ENCODE peak calls at places on chromosomes 4 and X, in nine cellular contexts. L is GM23248, S is neural progenitor cell, Q is PC-3, N is hepatocyte, Y is SK-N-SH, H is OCI-LY7, R is MM.1S, B is HCT116. V is an unnamed sample.

GRCh38 chr4:10773656-10774055 is 89.1 kb upstream of the CLNK start:
- DNase-seq in L (no peak), S (no peak), Q (no peak), N (no peak), Y (no peak), H (no peak), R (no peak), B (no peak), V (no peak)

GRCh38 chrX:81564851-81565250 is 362.9 kb downstream of the SH3BGRL start:
- DNase-seq in L (no peak), S (no peak), Q (no peak), N (no peak), Y (no peak), H (no peak), R (no peak), B (no peak), V (peak; percentile 1)

GRCh38 chr4:88062843-88063242 is 55.4 kb downstream of the PKD2 start:
- DNase-seq in L (no peak), S (no peak), Q (no peak), N (peak; percentile 18), Y (no peak), H (no peak), R (no peak), B (no peak), V (no peak)

GRCh38 chr4:73194064-73194463 is 64.5 kb downstream of the ANKRD17 start:
- DNase-seq in L (no peak), S (no peak), Q (peak; percentile 40), N (no peak), Y (no peak), H (no peak), R (no peak), B (no peak), V (no peak)

GRCh38 chrX:45077748-45078424 is 122.8 kb downstream of the DIPK2B start:
- DNase-seq in L (no peak), S (no peak), Q (no peak), N (no peak), Y (no peak), H (no peak), R (peak; percentile 59), B (no peak), V (no peak)

GRCh38 chr4:130849985-130850632 is 1754.2 kb downstream of the C4orf33 start:
- DNase-seq in L (no peak), S (no peak), Q (no peak), N (peak; percentile 10), Y (peak; percentile 1), H (no peak), R (no peak), B (no peak), V (no peak)

GRCh38 chr4:140112576-140112975 is 41.4 kb downstream of the MAML3 start:
- DNase-seq in L (peak; percentile 62), S (no peak), Q (no peak), N (no peak), Y (no peak), H (no peak), R (no peak), B (no peak), V (no peak)

GRCh38 chr4:183961772-183962171 is 56.7 kb downstream of the STOX2 start:
- DNase-seq in L (no peak), S (peak; percentile 49), Q (no peak), N (no peak), Y (no peak), H (no peak), R (no peak), B (no peak), V (peak; percentile 49)

GRCh38 chr4:55608591-55608990 is 16.5 kb upstream of the PDCL2 start:
- DNase-seq in L (no peak), S (no peak), Q (no peak), N (no peak), Y (no peak), H (no peak), R (no peak), B (no peak), V (no peak)

GRCh38 chrX:133413218-133413925 is 1.9 kb downstream of the GPC4 start:
- DNase-seq in L (no peak), S (peak; percentile 45), Q (no peak), N (no peak), Y (peak; percentile 36), H (no peak), R (no peak), B (no peak), V (peak; percentile 9)

GRCh38 chr4:38210396-38211114 is 250.4 kb downstream of the PTTG2 start:
- DNase-seq in L (peak; percentile 21), S (no peak), Q (no peak), N (no peak), Y (no peak), H (no peak), R (no peak), B (no peak), V (peak; percentile 25)

GRCh38 chr4:159048166-159048886 is 54.6 kb upstream of the RAPGEF2 start:
- DNase-seq in L (peak; percentile 85), S (peak; percentile 57), Q (peak; percentile 34), N (peak; percentile 69), Y (peak; percentile 48), H (no peak), R (no peak), B (no peak), V (peak; percentile 63)

GRCh38 chr4:13765535-13765934 is 138.0 kb upstream of the BOD1L1 start:
- DNase-seq in L (no peak), S (no peak), Q (peak; percentile 24), N (no peak), Y (no peak), H (no peak), R (no peak), B (no peak), V (no peak)

GRCh38 chrX:50402886-50403285 is 67.7 kb downstream of the DGKK start:
- DNase-seq in L (no peak), S (no peak), Q (no peak), N (no peak), Y (no peak), H (no peak), R (no peak), B (no peak), V (no peak)

DNA sequence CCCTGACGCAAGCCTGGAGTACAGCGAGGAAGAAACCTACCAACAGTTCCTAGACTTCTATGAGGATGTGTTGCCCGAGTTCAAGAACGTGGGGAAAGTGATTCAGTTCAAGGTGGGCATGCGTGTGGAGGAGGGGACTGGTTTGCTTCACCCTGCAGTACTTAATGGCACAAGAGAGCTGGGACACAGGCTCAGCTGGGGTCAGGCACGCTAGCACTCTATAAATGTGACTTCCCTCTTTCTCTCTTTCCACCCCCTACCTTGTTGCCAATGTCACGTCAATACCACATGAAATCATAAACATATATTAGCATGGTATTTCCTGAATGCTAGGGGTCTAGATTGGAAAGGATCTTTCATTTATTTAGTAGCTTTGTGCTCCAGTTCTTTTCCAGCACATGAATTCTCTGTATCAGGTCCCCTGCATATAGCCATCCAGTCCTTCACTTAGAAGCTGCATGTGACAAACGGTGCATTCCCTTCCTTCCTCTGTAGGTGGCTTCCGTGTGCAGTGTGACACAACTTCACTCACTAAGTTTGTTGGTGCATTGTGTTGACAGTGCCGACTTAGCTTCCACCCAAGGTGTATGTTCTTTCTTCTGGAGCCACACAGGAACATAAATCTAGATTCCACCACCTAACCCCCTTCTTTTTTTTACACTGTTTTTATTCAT is 25.6 kb downstream of the ZRSR2 start:
- DNase-seq in L (peak; percentile 31), S (peak; percentile 66), Q (peak; percentile 50), N (peak; percentile 68), Y (peak; percentile 59), H (peak; percentile 31), R (peak; percentile 37), B (peak; percentile 3), V (peak; percentile 63)
- TF ChIP-seq EZH2phosphoT487 in L (no peak), S (no peak), Q (no peak), N (no peak), Y (no peak), H (no peak), R (no peak), B (no peak), V (no peak)

GRCh38 chr4:41009411-41009810 is 204.9 kb downstream of the APBB2 start:
- DNase-seq in L (peak; percentile 82), S (no peak), Q (peak; percentile 81), N (no peak), Y (no peak), H (no peak), R (no peak), B (no peak), V (no peak)

DNA sequence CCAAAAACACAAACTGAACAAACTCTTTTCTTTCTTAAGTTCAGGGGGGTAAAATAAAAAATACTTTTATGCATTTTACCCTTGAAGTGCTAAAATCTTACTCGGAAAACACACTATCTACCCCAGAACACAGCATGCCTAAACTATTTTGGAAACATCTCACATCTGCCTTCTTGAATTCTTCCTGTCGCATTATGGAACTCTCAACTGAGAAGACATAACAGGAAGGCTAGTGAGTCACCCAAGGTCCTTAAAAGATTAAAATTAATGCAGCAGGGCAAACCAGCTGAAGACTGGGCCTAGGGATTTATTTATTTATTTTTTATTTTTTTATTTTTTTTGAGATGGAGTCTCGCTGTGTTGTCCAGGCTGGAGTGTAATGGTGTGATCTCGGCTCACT is 208.2 kb downstream of the APBB2 start:
- DNase-seq in L (peak; percentile 47), S (no peak), Q (no peak), N (no peak), Y (no peak), H (no peak), R (no peak), B (no peak), V (no peak)
- H3K4me1 ChIP-seq in L (peaks cover 22% of the 10 kb centered on the region), S (no peaks in the 10 kb centered on the region), Q (peaks cover 22% of the 10 kb centered on the region), N (no peaks in the 10 kb centered on the region), Y (no peaks in the 10 kb centered on the region), H (no peaks in the 10 kb centered on the region), R (no peaks in the 10 kb centered on the region), B (no peaks in the 10 kb centered on the region), V (peaks cover 7% of the 10 kb centered on the region)

DNA sequence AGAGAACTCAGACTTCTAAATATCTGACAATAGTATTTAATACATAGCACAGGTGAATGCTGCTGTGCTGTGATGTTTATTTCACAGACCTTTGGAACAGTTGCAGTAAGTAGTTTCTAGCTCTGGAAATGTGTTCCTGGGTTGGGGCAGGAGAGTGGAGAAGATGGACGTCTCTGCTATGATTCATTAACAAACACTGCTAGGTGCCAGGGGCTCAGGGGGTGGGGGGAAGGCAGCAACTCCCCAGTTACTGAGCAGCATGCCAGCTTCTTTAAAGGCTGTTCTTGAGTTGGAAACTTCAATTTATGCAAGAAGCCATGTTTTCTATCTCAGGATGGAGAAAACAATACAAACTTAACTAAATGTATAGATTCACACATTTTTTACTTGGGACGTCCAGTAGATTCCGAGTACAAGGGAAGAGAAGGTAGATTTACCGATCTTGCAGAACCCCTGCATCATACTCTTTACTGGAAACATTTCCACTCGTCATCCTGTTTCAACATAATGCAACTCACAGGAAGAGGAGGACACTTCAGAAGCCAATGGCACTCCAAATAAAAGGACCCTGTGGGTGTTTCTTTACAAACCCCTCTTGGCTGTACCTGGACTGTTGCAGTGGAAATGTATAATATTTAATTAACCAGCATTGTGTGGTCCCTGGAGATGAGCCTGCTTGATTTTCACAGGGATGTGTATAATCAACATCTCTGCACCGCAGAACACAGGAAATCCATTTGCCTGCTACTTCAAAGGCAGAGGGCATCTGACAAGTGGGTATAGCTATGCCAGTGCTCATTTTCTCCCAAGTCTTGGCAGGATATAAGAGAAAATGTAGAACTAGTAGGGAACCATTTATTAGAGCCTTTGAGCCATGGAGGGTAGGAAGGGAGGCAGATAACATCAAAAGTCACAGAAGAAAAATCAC is 171.4 kb downstream of the SH3KBP1 start:
- DNase-seq in L (no peak), S (no peak), Q (no peak), N (no peak), Y (no peak), H (no peak), R (no peak), B (no peak), V (no peak)
- TF ChIP-seq EZH2phosphoT487 in L (no peak), S (no peak), Q (no peak), N (no peak), Y (no peak), H (no peak), R (no peak), B (no peak), V (no peak)

GRCh38 chr4:109648997-109649575 is 54.2 kb downstream of the CASP6 start:
- DNase-seq in L (no peak), S (no peak), Q (no peak), N (no peak), Y (no peak), H (no peak), R (no peak), B (no peak), V (no peak)
- H3K4me1 ChIP-seq in L (no peaks in the 10 kb centered on the region), S (no peaks in the 10 kb centered on the region), Q (no peaks in the 10 kb centered on the region), N (no peaks in the 10 kb centered on the region), Y (no peaks in the 10 kb centered on the region), H (no peaks in the 10 kb centered on the region), R (no peaks in the 10 kb centered on the region), B (no peaks in the 10 kb centered on the region), V (no peaks in the 10 kb centered on the region)